ENCODE peak calls at places on chromosomes 13 and 19, in nine cellular contexts. W, X, V, Y, N, C, Q, G and L are unnamed samples.

GRCh38 chr13:100234006-100234405 is 145.1 kb downstream of the PCCA start:
- DNase-seq in W (no peak), Y (no peak), V (no peak), G (no peak), Q (no peak), C (no peak), N (no peak), X (no peak), L (no peak)

GRCh38 chr19:678791-679388 is 2.7 kb downstream of the FSTL3 start:
- DNase-seq in C (no peak), N (no peak), X (no peak), V (no peak), Y (no peak), Q (no peak), G (no peak), W (no peak), L (no peak)

GRCh38 chr19:1862424-1863307 is 713 bp downstream of the KLF16 start:
- DNase-seq in C (peak; percentile 77), W (peak; percentile 32), X (no peak), G (peak; percentile 33), Q (peak; percentile 84), V (peak; percentile 57), Y (peak; percentile 52), N (no peak), L (peak; percentile 29)

GRCh38 chr13:113776231-113777125 is 17.5 kb downstream of the TMEM255B start:
- DNase-seq in V (no peak), Q (no peak), X (no peak), W (no peak), Y (no peak), N (no peak), G (no peak), C (no peak), L (no peak)

GRCh38 chr13:46797468-46798237 is 692 bp upstream of the ESD start:
- DNase-seq in G (no peak), Y (no peak), V (no peak), C (no peak), X (no peak), Q (no peak), N (no peak), W (no peak), L (no peak)

GRCh38 chr13:98039964-98040363 is 86.5 kb downstream of the IPO5 start:
- DNase-seq in C (no peak), W (no peak), X (no peak), G (no peak), Q (no peak), V (no peak), Y (no peak), N (no peak), L (no peak)

GRCh38 chr19:3184847-3185481 is 766 bp upstream of the NCLN start:
- DNase-seq in V (peak; percentile 88), Y (peak; percentile 63), G (peak; percentile 64), Q (peak; percentile 79), N (peak; percentile 31), C (peak; percentile 84), W (peak; percentile 74), X (no peak), L (peak; percentile 62)

GRCh38 chr13:57409656-57410055 is 221.9 kb upstream of the PCDH17 start:
- DNase-seq in G (no peak), C (no peak), W (no peak), Y (no peak), N (no peak), X (no peak), V (no peak), Q (no peak), L (no peak)

GRCh38 chr13:35978607-35979316 is 152.4 kb downstream of the DCLK1 start:
- DNase-seq in W (no peak), X (peak; percentile 65), C (no peak), Y (no peak), V (no peak), G (no peak), N (peak; percentile 46), Q (no peak), L (no peak)

GRCh38 chr13:112058519-112058873 is 8.5 kb upstream of the SOX1 start:
- DNase-seq in Y (no peak), V (no peak), G (no peak), N (no peak), Q (no peak), C (no peak), X (no peak), W (no peak), L (no peak)

GRCh38 chr13:113141591-113141950 is 16.9 kb upstream of the PROZ start:
- DNase-seq in C (no peak), V (peak; percentile 7), G (no peak), Q (peak; percentile 22), X (no peak), N (no peak), Y (no peak), W (peak; percentile 1), L (no peak)

GRCh38 chr19:47247308-47247990 is 8.9 kb upstream of the CCDC9 start:
- DNase-seq in Q (peak; percentile 76), Y (no peak), C (no peak), W (peak; percentile 71), G (peak; percentile 67), V (peak; percentile 83), X (peak; percentile 82), N (no peak), L (peak; percentile 55)

GRCh38 chr13:106905380-106906259 is 337.7 kb upstream of the ARGLU1 start:
- DNase-seq in X (no peak), C (no peak), N (no peak), Q (no peak), Y (no peak), G (no peak), W (no peak), V (no peak), L (no peak)

GRCh38 chr13:112880221-112880641 is 88.8 kb upstream of the MCF2L start:
- DNase-seq in G (no peak), C (no peak), Y (no peak), X (no peak), N (no peak), W (no peak), V (no peak), Q (no peak), L (no peak)

GRCh38 chr19:49555600-49556411 is 24.6 kb downstream of the NOSIP start:
- DNase-seq in N (peak; percentile 69), W (peak; percentile 68), G (peak; percentile 36), V (peak; percentile 51), Y (peak; percentile 69), X (peak; percentile 21), C (peak; percentile 58), Q (peak; percentile 78), L (no peak)

GRCh38 chr13:34533941-34534340 is 408.1 kb upstream of the NBEA start:
- DNase-seq in X (no peak), Q (no peak), W (no peak), Y (no peak), G (no peak), C (no peak), N (no peak), V (no peak), L (no peak)

GRCh38 chr13:40922437-40923040 is 96.6 kb downstream of the ELF1 start:
- DNase-seq in G (no peak), N (no peak), Q (no peak), V (peak; percentile 29), C (no peak), W (no peak), X (no peak), Y (no peak), L (no peak)

GRCh38 chr13:54965881-54966280 is 1937.3 kb downstream of the OLFM4 start:
- DNase-seq in G (no peak), X (no peak), W (no peak), Q (no peak), Y (no peak), N (peak; percentile 22), V (no peak), C (no peak), L (no peak)